ENCODE peak calls at places on chromosomes 11 and 22, in seven cellular contexts. R is neuronal stem cell, U is iris pigment epithelial cell, K is colonic mucosa, Q is activated T-cell treated with anti-CD3 and anti-CD28 coated beads for 1 hour, Y is fibroblast of mammary gland, G is AG04450. E is an unnamed sample.

GRCh38 chr11:78168539-78169477 is 19.6 kb downstream of the KCTD21 start:
- DNase-seq in Q (no peak), K (peak), R (no peak), U (peak), Y (peak), G (peak), E (no peak)

GRCh38 chr11:11320820-11321219 is 32.2 kb downstream of the CSNK2A3 start:
- DNase-seq in Y (no peak), K (no peak), R (no peak), Q (no peak), G (no peak), U (no peak), E (no peak)

GRCh38 chr11:102047305-102047924 is at the start of gene CFAP300:
- DNase-seq in G (no peak), U (peak), Y (peak), Q (peak), K (peak), R (peak), E (peak)

GRCh38 chr11:64186205-64187165 is 514 bp downstream of the STIP1 start:
- DNase-seq in R (no peak), Q (no peak), K (peak), Y (no peak), U (peak), G (no peak), E (no peak)

GRCh38 chr11:65793625-65794400 is 7.0 kb downstream of the OVOL1 start:
- DNase-seq in Q (no peak), U (no peak), G (no peak), Y (no peak), R (no peak), K (peak), E (no peak)

GRCh38 chr11:73218106-73218829 is at the start of gene P2RY2:
- DNase-seq in U (peak), R (peak), K (peak), Y (no peak), G (no peak), Q (no peak), E (peak)

GRCh38 chr22:17121235-17122195 is at the start of gene TMEM121B:
- DNase-seq in U (peak), Y (peak), G (no peak), Q (no peak), K (no peak), R (peak), E (no peak)

GRCh38 chr11:9982796-9983579 is 311.0 kb downstream of the SBF2 start:
- DNase-seq in G (no peak), R (no peak), Y (peak), U (peak), Q (no peak), K (peak), E (no peak)